ENCODE peak calls at places on chromosome 13, in six cellular contexts. M, P, Y, F, H and D are unnamed samples.

GRCh38 chr13:81929988-81930387 is 1589.1 kb upstream of the SPRY2 start:
- DNase-seq in M (no peak), P (no peak), Y (peak), F (no peak), H (peak), D (no peak)

GRCh38 chr13:111122056-111122455 is 6.9 kb downstream of the ARHGEF7 start:
- DNase-seq in M (no peak), P (no peak), Y (no peak), F (no peak), H (peak), D (no peak)

GRCh38 chr13:111171629-111172028 is 56.5 kb downstream of the ARHGEF7 start:
- DNase-seq in M (no peak), P (no peak), Y (no peak), F (no peak), H (no peak), D (no peak)

GRCh38 chr13:67204731-67205130 is 25.4 kb downstream of the PCDH9 start:
- DNase-seq in M (no peak), P (no peak), Y (no peak), F (no peak), H (no peak), D (no peak)

GRCh38 chr13:51806571-51806970 is 2.6 kb upstream of the DHRS12 start:
- DNase-seq in M (no peak), P (no peak), Y (peak), F (no peak), H (no peak), D (no peak)

GRCh38 chr13:107066355-107066754 is 498.4 kb upstream of the ARGLU1 start:
- DNase-seq in M (no peak), P (no peak), Y (no peak), F (no peak), H (no peak), D (no peak)

GRCh38 chr13:97120976-97121375 is 101.2 kb upstream of the MBNL2 start:
- DNase-seq in M (no peak), P (no peak), Y (no peak), F (no peak), H (no peak), D (no peak)

GRCh38 chr13:98004107-98004506 is 50.6 kb downstream of the IPO5 start:
- DNase-seq in M (no peak), P (no peak), Y (no peak), F (no peak), H (no peak), D (no peak)

GRCh38 chr13:101919541-101920306 is 467.2 kb downstream of the ITGBL1 start:
- DNase-seq in M (no peak), P (no peak), Y (peak), F (no peak), H (peak), D (no peak)

GRCh38 chr13:44796597-44797517 is 192.4 kb downstream of the NUFIP1 start:
- DNase-seq in M (no peak), P (no peak), Y (peak), F (no peak), H (no peak), D (no peak)

GRCh38 chr13:36891752-36892151 is 28.3 kb downstream of the SMAD9 start:
- DNase-seq in M (no peak), P (no peak), Y (no peak), F (no peak), H (no peak), D (no peak)

GRCh38 chr13:47112205-47112896 is 215.5 kb upstream of the HTR2A start:
- DNase-seq in M (peak), P (no peak), Y (no peak), F (no peak), H (peak), D (no peak)

GRCh38 chr13:114046447-114046846 is 72.6 kb upstream of the C13orf46 start:
- DNase-seq in M (no peak), P (no peak), Y (no peak), F (no peak), H (no peak), D (no peak)

GRCh38 chr13:80342541-80343371 is 1.8 kb upstream of the SPRY2 start:
- DNase-seq in M (peak), P (peak), Y (peak), F (peak), H (peak), D (no peak)

GRCh38 chr13:78978381-78978998 is 319.5 kb upstream of the OBI1 start:
- DNase-seq in M (peak), P (no peak), Y (peak), F (no peak), H (peak), D (peak)

GRCh38 chr13:42720116-42720857 is 61.1 kb upstream of the FAM216B start:
- DNase-seq in M (peak), P (no peak), Y (peak), F (no peak), H (no peak), D (peak)
- TF ChIP-seq POLR2AphosphoS5 in M (no peak), P (no peak), Y (no peak), F (no peak), H (no peak), D (no peak)

GRCh38 chr13:28753208-28753892 is 34.6 kb upstream of the SLC46A3 start:
- DNase-seq in M (no peak), P (no peak), Y (peak), F (no peak), H (peak), D (peak)
- TF ChIP-seq POLR2AphosphoS5 in M (no peak), P (no peak), Y (no peak), F (no peak), H (no peak), D (peak)

GRCh38 chr13:100131863-100132574 is 43.1 kb downstream of the PCCA start:
- DNase-seq in M (peak), P (no peak), Y (peak), F (no peak), H (no peak), D (peak)
- TF ChIP-seq POLR2AphosphoS5 in M (no peak), P (no peak), Y (peak), F (no peak), H (no peak), D (no peak)

GRCh38 chr13:35159041-35159440 is 217.0 kb downstream of the NBEA start:
- DNase-seq in M (no peak), P (no peak), Y (no peak), F (no peak), H (no peak), D (no peak)
- TF ChIP-seq POLR2AphosphoS5 in M (no peak), P (no peak), Y (no peak), F (no peak), H (no peak), D (no peak)

GRCh38 chr13:96091932-96092253 is 2.0 kb downstream of the HS6ST3 start:
- DNase-seq in M (no peak), P (no peak), Y (no peak), F (no peak), H (no peak), D (no peak)
- TF ChIP-seq POLR2AphosphoS5 in M (no peak), P (no peak), Y (no peak), F (no peak), H (no peak), D (no peak)

DNA sequence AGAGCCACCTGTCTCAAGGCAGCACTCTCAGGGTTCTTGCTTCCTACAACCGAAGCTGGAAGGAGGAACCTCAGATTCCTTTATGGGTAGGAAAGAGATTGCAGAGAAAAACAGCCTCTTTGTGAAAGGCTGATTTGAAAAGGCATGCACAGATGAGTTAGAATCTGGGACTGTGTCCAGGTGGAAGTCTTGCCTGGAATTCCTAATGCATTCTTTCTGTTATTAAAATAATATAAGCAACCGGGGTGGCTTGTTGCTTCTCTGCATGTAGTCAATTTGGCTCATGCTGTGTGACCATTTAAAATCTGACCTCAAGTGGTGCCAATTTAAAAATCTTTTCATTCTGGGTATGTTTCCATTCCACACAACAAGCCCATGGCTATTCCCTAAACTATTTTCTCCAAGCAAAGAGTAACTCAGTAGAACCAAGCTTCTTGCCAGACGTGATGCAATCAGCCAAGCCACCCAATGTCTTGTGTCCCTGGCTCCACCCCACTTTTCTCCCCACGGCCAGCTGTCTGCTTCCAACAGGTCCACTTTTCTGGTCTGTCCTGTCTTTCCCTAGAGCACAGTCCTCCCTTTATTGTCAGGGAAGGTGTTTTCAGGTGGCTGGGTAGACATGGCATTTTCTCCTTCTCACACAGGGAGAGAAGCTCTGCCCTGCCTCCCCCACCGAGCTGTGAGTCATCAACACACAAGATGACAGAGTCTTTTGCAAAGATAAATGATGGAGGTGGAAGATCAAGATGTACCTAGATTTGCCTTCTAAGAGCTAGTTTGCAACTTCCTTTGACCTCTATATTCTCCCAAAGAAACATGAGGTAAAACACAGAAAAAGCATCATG is 394.3 kb downstream of the FOXO1 start:
- DNase-seq in M (no peak), P (peak), Y (peak), F (no peak), H (no peak), D (no peak)
- TF ChIP-seq POLR2AphosphoS5 in M (no peak), P (no peak), Y (no peak), F (no peak), H (no peak), D (no peak)

GRCh38 chr13:113046066-113046882 is 59.3 kb upstream of the F7 start:
- DNase-seq in M (no peak), P (no peak), Y (no peak), F (peak), H (no peak), D (no peak)
- TF ChIP-seq POLR2AphosphoS5 in M (no peak), P (no peak), Y (no peak), F (no peak), H (no peak), D (no peak)

GRCh38 chr13:20566424-20566916 is 487 bp upstream of the IFT88 start:
- DNase-seq in M (no peak), P (no peak), Y (no peak), F (peak), H (peak), D (no peak)
- TF ChIP-seq POLR2AphosphoS5 in M (no peak), P (no peak), Y (no peak), F (no peak), H (no peak), D (no peak)

GRCh38 chr13:112652512-112653458 is 37.1 kb upstream of the ATP11A start:
- DNase-seq in M (no peak), P (no peak), Y (no peak), F (no peak), H (no peak), D (no peak)

GRCh38 chr13:112651306-112651705 is 38.5 kb upstream of the ATP11A start:
- DNase-seq in M (no peak), P (no peak), Y (peak), F (no peak), H (no peak), D (no peak)

GRCh38 chr13:112648966-112649690 is 40.7 kb upstream of the ATP11A start:
- DNase-seq in M (peak), P (no peak), Y (no peak), F (no peak), H (no peak), D (no peak)

GRCh38 chr13:112653821-112654220 is 36.0 kb upstream of the ATP11A start:
- DNase-seq in M (no peak), P (no peak), Y (no peak), F (no peak), H (no peak), D (no peak)

DNA sequence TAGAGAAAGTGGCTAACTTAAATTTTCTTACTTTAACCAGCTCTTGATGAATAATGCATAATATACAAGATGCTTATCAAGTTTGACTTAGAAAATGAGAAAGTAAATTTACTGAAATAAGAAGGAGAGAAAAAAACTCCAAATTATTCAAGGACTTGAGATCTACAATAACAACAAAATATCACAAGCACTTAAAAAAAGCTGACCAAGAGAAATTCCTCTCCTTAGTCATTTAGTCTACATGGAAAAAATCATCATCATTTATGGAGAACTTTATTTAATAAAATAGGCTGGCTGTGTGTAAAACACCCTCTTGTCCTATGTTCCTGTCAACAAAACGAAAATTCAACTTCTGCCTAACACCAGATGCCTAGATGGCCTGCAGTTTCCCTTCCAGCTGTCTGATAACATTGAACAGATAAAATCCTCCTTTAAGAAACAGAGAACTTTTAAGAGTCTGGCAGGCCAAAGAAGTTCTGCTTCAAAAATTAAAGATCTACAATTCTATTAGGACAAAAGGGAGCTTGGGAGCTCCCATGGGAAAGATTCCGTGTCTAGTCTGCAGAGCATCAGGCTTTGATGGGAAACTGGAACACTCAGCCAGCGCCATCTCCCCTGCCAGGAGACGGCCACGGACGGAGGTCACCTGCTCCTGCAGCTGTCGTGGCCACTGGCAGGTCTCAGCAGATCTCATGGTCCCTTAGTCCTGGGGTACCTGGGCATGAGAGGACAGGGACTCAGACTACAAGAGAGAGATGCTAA is 37.9 kb upstream of the ATP11A start:
- DNase-seq in M (no peak), P (no peak), Y (no peak), F (no peak), H (no peak), D (no peak)
- TF ChIP-seq POLR2AphosphoS5 in M (no peak), P (no peak), Y (no peak), F (no peak), H (no peak), D (no peak)